ENCODE peak calls at places on chromosomes 12 and 14, in eight cellular contexts. P is OCI-LY7; O is kidney; C is right cardiac atrium; K is stomach; W is CD8-positive, alpha-beta T cell; A is IMR-90; X is fibroblast of lung. H is an unnamed sample.
A peak's percentile ranks its signal among the peaks of the same experiment; 100 is the strongest.

GRCh38 chr12:92472198-92472597 is 230.6 kb upstream of the PLEKHG7 start:
- DNase-seq in W (no peak), P (no peak), O (no peak), K (no peak), A (peak; percentile 85), X (peak; percentile 76), C (no peak), H (no peak)

GRCh38 chr12:120230326-120230973 is 29.5 kb upstream of the RPLP0 start:
- DNase-seq in X (peak; percentile 96), P (no peak), K (peak; percentile 51), A (peak; percentile 98), C (peak; percentile 90), W (no peak), O (peak; percentile 77), H (no peak)

GRCh38 chr14:93014038-93015023 is 91.4 kb downstream of the CHGA start:
- DNase-seq in K (no peak), C (peak; percentile 32), X (no peak), W (no peak), O (no peak), A (no peak), P (no peak), H (no peak)

GRCh38 chr14:99262977-99263448 is 9.0 kb downstream of the BCL11B start:
- DNase-seq in C (no peak), K (no peak), A (no peak), W (peak; percentile 24), X (no peak), O (no peak), P (no peak), H (no peak)

GRCh38 chr12:57583008-57583831 is 7.8 kb upstream of the PIP4K2C start:
- DNase-seq in C (peak; percentile 46), X (peak; percentile 87), P (peak; percentile 94), K (peak; percentile 59), O (no peak), A (peak; percentile 81), W (peak; percentile 67), H (peak; percentile 25)

GRCh38 chr12:69150083-69150795 is 89.1 kb upstream of the CPSF6 start:
- DNase-seq in C (no peak), W (no peak), K (no peak), X (no peak), P (no peak), A (no peak), O (no peak), H (no peak)

GRCh38 chr14:101457177-101457935 is 103.9 kb upstream of the DIO3 start:
- DNase-seq in P (no peak), C (no peak), K (no peak), O (no peak), W (no peak), X (no peak), A (no peak), H (no peak)

GRCh38 chr14:95915326-95915725 is 38.7 kb downstream of the TUNAR start:
- DNase-seq in X (no peak), A (no peak), W (no peak), C (no peak), O (no peak), K (no peak), P (no peak), H (no peak)

GRCh38 chr14:85529803-85530574 is at the start of gene FLRT2:
- DNase-seq in O (peak; percentile 81), C (peak; percentile 93), A (peak; percentile 44), W (no peak), X (peak; percentile 71), P (no peak), K (peak; percentile 39), H (no peak)

GRCh38 chr12:117646595-117646994 is 285.2 kb upstream of the NOS1 start:
- DNase-seq in K (no peak), C (no peak), O (no peak), W (no peak), X (no peak), P (no peak), A (no peak), H (no peak)

GRCh38 chr12:86233126-86233525 is 23.1 kb downstream of the MGAT4C start:
- DNase-seq in A (no peak), W (no peak), X (peak; percentile 15), C (no peak), O (no peak), P (no peak), K (no peak), H (no peak)

GRCh38 chr12:6827437-6827894 is 741 bp upstream of the P3H3 start:
- DNase-seq in A (peak; percentile 79), W (peak; percentile 39), P (peak; percentile 47), X (peak; percentile 83), K (peak; percentile 79), O (peak; percentile 94), C (peak; percentile 96), H (no peak)

GRCh38 chr12:101931498-101932326 is 54.3 kb downstream of the DRAM1 start:
- DNase-seq in K (no peak), P (peak; percentile 72), W (no peak), C (no peak), X (no peak), O (no peak), A (no peak), H (no peak)

GRCh38 chr12:124150176-124150575 is 144.7 kb upstream of the RFLNA start:
- DNase-seq in C (no peak), W (no peak), X (no peak), P (no peak), A (no peak), K (no peak), O (no peak), H (no peak)

GRCh38 chr12:124147030-124147429 is 147.9 kb upstream of the RFLNA start:
- DNase-seq in X (no peak), C (no peak), W (no peak), A (no peak), K (no peak), O (no peak), P (no peak), H (no peak)

GRCh38 chr12:124147579-124147978 is 147.3 kb upstream of the RFLNA start:
- DNase-seq in K (no peak), W (no peak), O (no peak), P (peak; percentile 30), A (no peak), C (no peak), X (no peak), H (no peak)

GRCh38 chr12:124149287-124149686 is 145.6 kb upstream of the RFLNA start:
- DNase-seq in X (no peak), W (no peak), C (no peak), P (no peak), A (no peak), K (no peak), O (no peak), H (no peak)

GRCh38 chr12:124148481-124148880 is 146.4 kb upstream of the RFLNA start:
- DNase-seq in K (no peak), C (no peak), P (no peak), X (no peak), W (no peak), A (no peak), O (no peak), H (no peak)
- H3K9me3 ChIP-seq in K (no peaks in the 10 kb centered on the region), C (peaks cover 3% of the 10 kb centered on the region), P (no peaks in the 10 kb centered on the region), X (no peaks in the 10 kb centered on the region), W (no peaks in the 10 kb centered on the region), A (no peaks in the 10 kb centered on the region), O (peaks cover 5% of the 10 kb centered on the region), H (no peaks in the 10 kb centered on the region)

DNA sequence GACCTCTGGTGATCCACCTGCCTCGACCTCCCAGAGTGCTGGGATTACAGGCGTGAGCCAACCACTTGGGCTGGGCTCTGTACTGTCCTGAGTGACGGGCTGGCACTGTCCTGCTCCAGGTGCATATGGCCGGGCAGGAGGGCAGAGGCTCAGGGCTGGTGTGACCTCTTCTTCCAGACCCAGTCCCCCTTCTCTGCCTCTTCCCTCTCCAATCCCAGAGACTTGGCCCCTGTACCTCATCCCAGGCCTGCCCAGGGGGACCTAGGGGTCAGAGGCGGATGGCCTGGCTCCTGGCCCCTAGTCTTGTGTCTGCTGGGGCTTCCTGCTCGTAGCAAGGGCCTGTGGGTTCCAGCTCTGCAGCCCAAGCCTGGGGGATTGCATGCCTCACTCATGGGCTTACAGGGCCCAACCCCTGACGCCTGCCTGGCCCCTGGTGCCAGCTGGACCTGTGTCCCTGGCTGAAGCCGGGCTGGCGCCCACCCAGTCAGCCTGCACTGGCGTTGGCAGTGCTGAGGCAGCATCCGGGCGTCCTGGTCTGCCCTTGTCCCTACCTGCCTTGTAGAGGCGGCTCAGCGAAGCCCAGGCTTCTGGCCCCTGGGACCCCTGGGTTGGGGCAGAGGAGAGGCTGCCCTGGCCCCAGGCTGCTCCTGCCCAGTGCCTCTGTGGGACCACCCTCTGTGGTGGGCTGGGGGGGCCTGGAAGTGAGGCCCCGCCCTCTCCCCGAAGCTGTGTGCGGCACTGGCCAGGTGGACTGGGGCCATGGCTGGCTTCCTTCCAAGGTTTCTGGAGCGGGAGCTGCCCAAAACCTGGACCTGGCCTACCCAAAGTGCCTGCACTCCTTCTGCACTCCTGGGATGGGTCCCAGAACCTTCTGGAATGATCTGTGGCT is 4.3 kb downstream of the TEDC1 start:
- DNase-seq in W (no peak), A (no peak), P (no peak), X (no peak), C (peak; percentile 57), O (peak; percentile 79), K (no peak), H (peak; percentile 10)
- H3K9me3 ChIP-seq in W (no peaks in the 10 kb centered on the region), A (no peaks in the 10 kb centered on the region), P (no peaks in the 10 kb centered on the region), X (no peaks in the 10 kb centered on the region), C (no peaks in the 10 kb centered on the region), O (no peaks in the 10 kb centered on the region), K (no peaks in the 10 kb centered on the region), H (no peaks in the 10 kb centered on the region)

GRCh38 chr12:93766802-93767523 is 89.8 kb downstream of the CRADD start:
- DNase-seq in W (peak; percentile 43), P (no peak), O (no peak), K (no peak), C (no peak), X (peak; percentile 92), A (peak; percentile 76), H (peak; percentile 20)
- H3K9me3 ChIP-seq in W (no peaks in the 10 kb centered on the region), P (no peaks in the 10 kb centered on the region), O (no peaks in the 10 kb centered on the region), K (no peaks in the 10 kb centered on the region), C (no peaks in the 10 kb centered on the region), X (no peaks in the 10 kb centered on the region), A (no peaks in the 10 kb centered on the region), H (no peaks in the 10 kb centered on the region)

DNA sequence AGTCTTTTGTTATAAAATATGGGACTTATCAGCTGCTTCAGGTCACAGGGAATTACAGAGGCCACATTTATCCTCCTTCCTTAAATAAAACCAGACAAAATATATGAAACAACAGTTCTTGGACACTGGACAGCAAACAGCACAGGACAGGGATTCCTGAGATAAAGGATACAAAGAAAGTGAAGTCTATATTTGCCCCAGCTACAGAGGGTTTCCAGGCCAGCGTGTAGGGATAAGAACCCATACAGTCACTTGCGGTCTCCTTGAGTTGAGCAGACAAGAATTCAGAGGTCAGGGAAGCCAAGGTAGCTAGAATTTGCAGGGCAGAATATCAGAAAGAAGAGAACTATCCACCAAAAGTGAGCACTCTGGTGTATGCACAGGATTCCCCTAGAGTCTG is 8.8 kb upstream of the LLPH start:
- DNase-seq in A (no peak), O (no peak), K (no peak), X (no peak), P (no peak), W (no peak), C (no peak), H (no peak)
- H3K9me3 ChIP-seq in A (peaks cover 6% of the 10 kb centered on the region), O (peaks cover 12% of the 10 kb centered on the region), K (peaks cover 19% of the 10 kb centered on the region), X (no peaks in the 10 kb centered on the region), P (peaks cover 37% of the 10 kb centered on the region), W (peaks cover 3% of the 10 kb centered on the region), C (no peaks in the 10 kb centered on the region), H (no peaks in the 10 kb centered on the region)

GRCh38 chr12:23600936-23601335 is 348.5 kb downstream of the SOX5 start:
- DNase-seq in A (no peak), W (no peak), X (no peak), K (no peak), C (no peak), O (no peak), P (no peak), H (no peak)
- H3K9me3 ChIP-seq in A (peaks cover 11% of the 10 kb centered on the region), W (no peaks in the 10 kb centered on the region), X (no peaks in the 10 kb centered on the region), K (peaks cover 18% of the 10 kb centered on the region), C (peaks cover 3% of the 10 kb centered on the region), O (peaks cover 6% of the 10 kb centered on the region), P (no peaks in the 10 kb centered on the region), H (no peaks in the 10 kb centered on the region)